ENCODE peak calls at places on chromosomes 11 and 22, in eight cellular contexts. One of them, this sample, is unnamed.

GRCh38 chr22:24410110-24410856 is 17.1 kb upstream of the ADORA2A start:
- DNase-seq in NCI-H1105 treated with DMSO at 0.1 percent for 48 hours: no peak
- DNase-seq in M059J: peak
- DNase-seq in fibroblast of gingiva: peak
- DNase-seq in GM19239: no peak
- DNase-seq in activated effector memory CD4-positive, alpha-beta T cell treated with Interleukin-2 at 50 U/mL for 16 hours: no peak
- DNase-seq in CD8-positive, alpha-beta T cell: peak
- DNase-seq in NCI-H460: no peak
- DNase-seq in this sample: peak

GRCh38 chr11:15969701-15970329 is 386.5 kb downstream of the SOX6 start:
- DNase-seq in NCI-H1105 treated with DMSO at 0.1 percent for 48 hours: peak
- DNase-seq in M059J: peak
- DNase-seq in fibroblast of gingiva: peak
- DNase-seq in GM19239: no peak
- DNase-seq in activated effector memory CD4-positive, alpha-beta T cell treated with Interleukin-2 at 50 U/mL for 16 hours: no peak
- DNase-seq in CD8-positive, alpha-beta T cell: no peak
- DNase-seq in NCI-H460: peak
- DNase-seq in this sample: peak

GRCh38 chr11:92259861-92260260 is 35.2 kb downstream of the FAT3 start:
- DNase-seq in NCI-H1105 treated with DMSO at 0.1 percent for 48 hours: no peak
- DNase-seq in M059J: no peak
- DNase-seq in fibroblast of gingiva: no peak
- DNase-seq in GM19239: no peak
- DNase-seq in activated effector memory CD4-positive, alpha-beta T cell treated with Interleukin-2 at 50 U/mL for 16 hours: no peak
- DNase-seq in CD8-positive, alpha-beta T cell: no peak
- DNase-seq in NCI-H460: no peak
- DNase-seq in this sample: peak

GRCh38 chr22:32342977-32343376 is 14.7 kb upstream of the RFPL3 start:
- DNase-seq in NCI-H1105 treated with DMSO at 0.1 percent for 48 hours: no peak
- DNase-seq in M059J: no peak
- DNase-seq in fibroblast of gingiva: no peak
- DNase-seq in GM19239: no peak
- DNase-seq in activated effector memory CD4-positive, alpha-beta T cell treated with Interleukin-2 at 50 U/mL for 16 hours: no peak
- DNase-seq in CD8-positive, alpha-beta T cell: no peak
- DNase-seq in NCI-H460: no peak
- DNase-seq in this sample: no peak

GRCh38 chr22:23149743-23150238 is 4.5 kb downstream of the RAB36 start:
- DNase-seq in NCI-H1105 treated with DMSO at 0.1 percent for 48 hours: no peak
- DNase-seq in M059J: no peak
- DNase-seq in fibroblast of gingiva: no peak
- DNase-seq in GM19239: no peak
- DNase-seq in activated effector memory CD4-positive, alpha-beta T cell treated with Interleukin-2 at 50 U/mL for 16 hours: no peak
- DNase-seq in CD8-positive, alpha-beta T cell: no peak
- DNase-seq in NCI-H460: no peak
- DNase-seq in this sample: no peak

GRCh38 chr11:62671272-62671603 is 235 bp upstream of the UQCC3 start:
- DNase-seq in NCI-H1105 treated with DMSO at 0.1 percent for 48 hours: no peak
- DNase-seq in M059J: no peak
- DNase-seq in fibroblast of gingiva: no peak
- DNase-seq in GM19239: no peak
- DNase-seq in activated effector memory CD4-positive, alpha-beta T cell treated with Interleukin-2 at 50 U/mL for 16 hours: no peak
- DNase-seq in CD8-positive, alpha-beta T cell: no peak
- DNase-seq in NCI-H460: no peak
- DNase-seq in this sample: no peak

GRCh38 chr11:64643927-64644326 is 52.9 kb downstream of the SLC22A12 start:
- DNase-seq in NCI-H1105 treated with DMSO at 0.1 percent for 48 hours: peak
- DNase-seq in M059J: no peak
- DNase-seq in fibroblast of gingiva: no peak
- DNase-seq in GM19239: no peak
- DNase-seq in activated effector memory CD4-positive, alpha-beta T cell treated with Interleukin-2 at 50 U/mL for 16 hours: no peak
- DNase-seq in CD8-positive, alpha-beta T cell: no peak
- DNase-seq in NCI-H460: no peak
- DNase-seq in this sample: no peak

GRCh38 chr11:88367310-88367709 is 29.8 kb upstream of the CTSC start:
- DNase-seq in NCI-H1105 treated with DMSO at 0.1 percent for 48 hours: no peak
- DNase-seq in M059J: no peak
- DNase-seq in fibroblast of gingiva: no peak
- DNase-seq in GM19239: no peak
- DNase-seq in activated effector memory CD4-positive, alpha-beta T cell treated with Interleukin-2 at 50 U/mL for 16 hours: no peak
- DNase-seq in CD8-positive, alpha-beta T cell: no peak
- DNase-seq in NCI-H460: no peak
- DNase-seq in this sample: no peak

GRCh38 chr11:27094062-27094587 is 53.5 kb downstream of the BBOX1 start:
- DNase-seq in NCI-H1105 treated with DMSO at 0.1 percent for 48 hours: no peak
- DNase-seq in M059J: no peak
- DNase-seq in fibroblast of gingiva: no peak
- DNase-seq in GM19239: no peak
- DNase-seq in activated effector memory CD4-positive, alpha-beta T cell treated with Interleukin-2 at 50 U/mL for 16 hours: no peak
- DNase-seq in CD8-positive, alpha-beta T cell: no peak
- DNase-seq in NCI-H460: no peak
- DNase-seq in this sample: no peak

GRCh38 chr11:96341237-96342130 is 1.5 kb downstream of the MAML2 start:
- DNase-seq in NCI-H1105 treated with DMSO at 0.1 percent for 48 hours: no peak
- DNase-seq in M059J: peak
- DNase-seq in fibroblast of gingiva: peak
- DNase-seq in GM19239: no peak
- DNase-seq in activated effector memory CD4-positive, alpha-beta T cell treated with Interleukin-2 at 50 U/mL for 16 hours: peak
- DNase-seq in CD8-positive, alpha-beta T cell: peak
- DNase-seq in NCI-H460: no peak
- DNase-seq in this sample: peak

GRCh38 chr11:117815262-117815803 is 9.2 kb downstream of the FXYD2 start:
- DNase-seq in NCI-H1105 treated with DMSO at 0.1 percent for 48 hours: no peak
- DNase-seq in M059J: no peak
- DNase-seq in fibroblast of gingiva: no peak
- DNase-seq in GM19239: no peak
- DNase-seq in activated effector memory CD4-positive, alpha-beta T cell treated with Interleukin-2 at 50 U/mL for 16 hours: peak
- DNase-seq in CD8-positive, alpha-beta T cell: peak
- DNase-seq in NCI-H460: no peak
- DNase-seq in this sample: no peak

GRCh38 chr11:95267814-95268213 is 36.8 kb upstream of the SESN3 start:
- DNase-seq in NCI-H1105 treated with DMSO at 0.1 percent for 48 hours: no peak
- DNase-seq in M059J: no peak
- DNase-seq in fibroblast of gingiva: no peak
- DNase-seq in GM19239: no peak
- DNase-seq in activated effector memory CD4-positive, alpha-beta T cell treated with Interleukin-2 at 50 U/mL for 16 hours: no peak
- DNase-seq in CD8-positive, alpha-beta T cell: no peak
- DNase-seq in NCI-H460: no peak
- DNase-seq in this sample: no peak

GRCh38 chr11:225734-226453 is 10.2 kb downstream of the SIRT3 start:
- DNase-seq in NCI-H1105 treated with DMSO at 0.1 percent for 48 hours: no peak
- DNase-seq in M059J: peak
- DNase-seq in fibroblast of gingiva: no peak
- DNase-seq in GM19239: no peak
- DNase-seq in activated effector memory CD4-positive, alpha-beta T cell treated with Interleukin-2 at 50 U/mL for 16 hours: no peak
- DNase-seq in CD8-positive, alpha-beta T cell: no peak
- DNase-seq in NCI-H460: no peak
- DNase-seq in this sample: peak

GRCh38 chr22:28424427-28425080 is 255.1 kb downstream of the TTC28 start:
- DNase-seq in NCI-H1105 treated with DMSO at 0.1 percent for 48 hours: peak
- DNase-seq in M059J: peak
- DNase-seq in fibroblast of gingiva: peak
- DNase-seq in GM19239: no peak
- DNase-seq in activated effector memory CD4-positive, alpha-beta T cell treated with Interleukin-2 at 50 U/mL for 16 hours: no peak
- DNase-seq in CD8-positive, alpha-beta T cell: no peak
- DNase-seq in NCI-H460: no peak
- DNase-seq in this sample: peak

GRCh38 chr22:49011379-49011768 is 816.3 kb downstream of the BRD1 start:
- DNase-seq in NCI-H1105 treated with DMSO at 0.1 percent for 48 hours: no peak
- DNase-seq in M059J: no peak
- DNase-seq in fibroblast of gingiva: no peak
- DNase-seq in GM19239: no peak
- DNase-seq in activated effector memory CD4-positive, alpha-beta T cell treated with Interleukin-2 at 50 U/mL for 16 hours: no peak
- DNase-seq in CD8-positive, alpha-beta T cell: no peak
- DNase-seq in NCI-H460: no peak
- DNase-seq in this sample: no peak

GRCh38 chr11:111730871-111731591 is 35.2 kb downstream of the PPP2R1B start:
- DNase-seq in NCI-H1105 treated with DMSO at 0.1 percent for 48 hours: no peak
- DNase-seq in M059J: peak
- DNase-seq in fibroblast of gingiva: peak
- DNase-seq in GM19239: no peak
- DNase-seq in activated effector memory CD4-positive, alpha-beta T cell treated with Interleukin-2 at 50 U/mL for 16 hours: no peak
- DNase-seq in CD8-positive, alpha-beta T cell: no peak
- DNase-seq in NCI-H460: peak
- DNase-seq in this sample: peak

GRCh38 chr11:113874920-113875413 is 405 bp downstream of the USP28 start:
- DNase-seq in NCI-H1105 treated with DMSO at 0.1 percent for 48 hours: peak
- DNase-seq in M059J: peak
- DNase-seq in fibroblast of gingiva: peak
- DNase-seq in GM19239: peak
- DNase-seq in activated effector memory CD4-positive, alpha-beta T cell treated with Interleukin-2 at 50 U/mL for 16 hours: no peak
- DNase-seq in CD8-positive, alpha-beta T cell: peak
- DNase-seq in NCI-H460: no peak
- DNase-seq in this sample: peak

GRCh38 chr11:122155765-122156527 is 39.9 kb upstream of the BLID start:
- DNase-seq in NCI-H1105 treated with DMSO at 0.1 percent for 48 hours: no peak
- DNase-seq in M059J: peak
- DNase-seq in fibroblast of gingiva: peak
- DNase-seq in GM19239: no peak
- DNase-seq in activated effector memory CD4-positive, alpha-beta T cell treated with Interleukin-2 at 50 U/mL for 16 hours: no peak
- DNase-seq in CD8-positive, alpha-beta T cell: no peak
- DNase-seq in NCI-H460: no peak
- DNase-seq in this sample: peak

GRCh38 chr11:762421-763072 is 14.7 kb downstream of the GATD1 start:
- DNase-seq in NCI-H1105 treated with DMSO at 0.1 percent for 48 hours: peak
- DNase-seq in M059J: peak
- DNase-seq in fibroblast of gingiva: peak
- DNase-seq in GM19239: no peak
- DNase-seq in activated effector memory CD4-positive, alpha-beta T cell treated with Interleukin-2 at 50 U/mL for 16 hours: no peak
- DNase-seq in CD8-positive, alpha-beta T cell: no peak
- DNase-seq in NCI-H460: peak
- DNase-seq in this sample: peak

GRCh38 chr11:120811199-120811598 is 212.7 kb upstream of the TBCEL start:
- DNase-seq in NCI-H1105 treated with DMSO at 0.1 percent for 48 hours: no peak
- DNase-seq in M059J: no peak
- DNase-seq in fibroblast of gingiva: no peak
- DNase-seq in GM19239: no peak
- DNase-seq in activated effector memory CD4-positive, alpha-beta T cell treated with Interleukin-2 at 50 U/mL for 16 hours: no peak
- DNase-seq in CD8-positive, alpha-beta T cell: no peak
- DNase-seq in NCI-H460: no peak
- DNase-seq in this sample: no peak

GRCh38 chr22:32478994-32479393 is 4.4 kb downstream of the FBXO7 start:
- DNase-seq in NCI-H1105 treated with DMSO at 0.1 percent for 48 hours: no peak
- DNase-seq in M059J: no peak
- DNase-seq in fibroblast of gingiva: no peak
- DNase-seq in GM19239: no peak
- DNase-seq in activated effector memory CD4-positive, alpha-beta T cell treated with Interleukin-2 at 50 U/mL for 16 hours: no peak
- DNase-seq in CD8-positive, alpha-beta T cell: no peak
- DNase-seq in NCI-H460: no peak
- DNase-seq in this sample: no peak

GRCh38 chr22:37295946-37296345 is 13.6 kb downstream of the CYTH4 start:
- DNase-seq in NCI-H1105 treated with DMSO at 0.1 percent for 48 hours: no peak
- DNase-seq in M059J: no peak
- DNase-seq in fibroblast of gingiva: no peak
- DNase-seq in GM19239: no peak
- DNase-seq in activated effector memory CD4-positive, alpha-beta T cell treated with Interleukin-2 at 50 U/mL for 16 hours: no peak
- DNase-seq in CD8-positive, alpha-beta T cell: no peak
- DNase-seq in NCI-H460: no peak
- DNase-seq in this sample: no peak

GRCh38 chr11:57974830-57975229 is 48.9 kb upstream of the OR9Q1 start:
- DNase-seq in NCI-H1105 treated with DMSO at 0.1 percent for 48 hours: no peak
- DNase-seq in M059J: no peak
- DNase-seq in fibroblast of gingiva: no peak
- DNase-seq in GM19239: no peak
- DNase-seq in activated effector memory CD4-positive, alpha-beta T cell treated with Interleukin-2 at 50 U/mL for 16 hours: no peak
- DNase-seq in CD8-positive, alpha-beta T cell: no peak
- DNase-seq in NCI-H460: no peak
- DNase-seq in this sample: peak

GRCh38 chr11:64447717-64448598 is 89.0 kb downstream of the RPS6KA4 start:
- DNase-seq in NCI-H1105 treated with DMSO at 0.1 percent for 48 hours: peak
- DNase-seq in M059J: peak
- DNase-seq in fibroblast of gingiva: peak
- DNase-seq in GM19239: peak
- DNase-seq in activated effector memory CD4-positive, alpha-beta T cell treated with Interleukin-2 at 50 U/mL for 16 hours: no peak
- DNase-seq in CD8-positive, alpha-beta T cell: no peak
- DNase-seq in NCI-H460: no peak
- DNase-seq in this sample: peak

GRCh38 chr11:16818284-16818683 is 79.8 kb downstream of the C11orf58 start:
- DNase-seq in NCI-H1105 treated with DMSO at 0.1 percent for 48 hours: no peak
- DNase-seq in M059J: peak
- DNase-seq in fibroblast of gingiva: no peak
- DNase-seq in GM19239: no peak
- DNase-seq in activated effector memory CD4-positive, alpha-beta T cell treated with Interleukin-2 at 50 U/mL for 16 hours: no peak
- DNase-seq in CD8-positive, alpha-beta T cell: no peak
- DNase-seq in NCI-H460: no peak
- DNase-seq in this sample: no peak

GRCh38 chr11:115903179-115903578 is 399.0 kb upstream of the CADM1 start:
- DNase-seq in NCI-H1105 treated with DMSO at 0.1 percent for 48 hours: no peak
- DNase-seq in M059J: no peak
- DNase-seq in fibroblast of gingiva: no peak
- DNase-seq in GM19239: no peak
- DNase-seq in activated effector memory CD4-positive, alpha-beta T cell treated with Interleukin-2 at 50 U/mL for 16 hours: no peak
- DNase-seq in CD8-positive, alpha-beta T cell: no peak
- DNase-seq in NCI-H460: no peak
- DNase-seq in this sample: no peak

GRCh38 chr11:120972621-120973020 is 51.3 kb upstream of the TBCEL start:
- DNase-seq in NCI-H1105 treated with DMSO at 0.1 percent for 48 hours: no peak
- DNase-seq in M059J: no peak
- DNase-seq in fibroblast of gingiva: no peak
- DNase-seq in GM19239: no peak
- DNase-seq in activated effector memory CD4-positive, alpha-beta T cell treated with Interleukin-2 at 50 U/mL for 16 hours: no peak
- DNase-seq in CD8-positive, alpha-beta T cell: no peak
- DNase-seq in NCI-H460: no peak
- DNase-seq in this sample: no peak

GRCh38 chr11:23359297-23359696 is 499.0 kb upstream of the CCDC179 start:
- DNase-seq in NCI-H1105 treated with DMSO at 0.1 percent for 48 hours: no peak
- DNase-seq in M059J: peak
- DNase-seq in fibroblast of gingiva: peak
- DNase-seq in GM19239: no peak
- DNase-seq in activated effector memory CD4-positive, alpha-beta T cell treated with Interleukin-2 at 50 U/mL for 16 hours: no peak
- DNase-seq in CD8-positive, alpha-beta T cell: no peak
- DNase-seq in NCI-H460: no peak
- DNase-seq in this sample: peak

GRCh38 chr11:18046116-18046777 is at the start of gene TPH1:
- DNase-seq in NCI-H1105 treated with DMSO at 0.1 percent for 48 hours: no peak
- DNase-seq in M059J: peak
- DNase-seq in fibroblast of gingiva: no peak
- DNase-seq in GM19239: no peak
- DNase-seq in activated effector memory CD4-positive, alpha-beta T cell treated with Interleukin-2 at 50 U/mL for 16 hours: no peak
- DNase-seq in CD8-positive, alpha-beta T cell: no peak
- DNase-seq in NCI-H460: peak
- DNase-seq in this sample: peak

GRCh38 chr22:18111759-18112330 is 1.2 kb downstream of the TUBA8 start:
- DNase-seq in NCI-H1105 treated with DMSO at 0.1 percent for 48 hours: no peak
- DNase-seq in M059J: no peak
- DNase-seq in fibroblast of gingiva: no peak
- DNase-seq in GM19239: no peak
- DNase-seq in activated effector memory CD4-positive, alpha-beta T cell treated with Interleukin-2 at 50 U/mL for 16 hours: no peak
- DNase-seq in CD8-positive, alpha-beta T cell: no peak
- DNase-seq in NCI-H460: no peak
- DNase-seq in this sample: no peak

GRCh38 chr11:96306600-96306932 is 36.4 kb downstream of the MAML2 start:
- DNase-seq in NCI-H1105 treated with DMSO at 0.1 percent for 48 hours: no peak
- DNase-seq in M059J: no peak
- DNase-seq in fibroblast of gingiva: no peak
- DNase-seq in GM19239: no peak
- DNase-seq in activated effector memory CD4-positive, alpha-beta T cell treated with Interleukin-2 at 50 U/mL for 16 hours: no peak
- DNase-seq in CD8-positive, alpha-beta T cell: no peak
- DNase-seq in NCI-H460: peak
- DNase-seq in this sample: peak

GRCh38 chr11:76719686-76720085 is 49.1 kb upstream of the LRRC32 start:
- DNase-seq in NCI-H1105 treated with DMSO at 0.1 percent for 48 hours: no peak
- DNase-seq in M059J: no peak
- DNase-seq in fibroblast of gingiva: no peak
- DNase-seq in GM19239: no peak
- DNase-seq in activated effector memory CD4-positive, alpha-beta T cell treated with Interleukin-2 at 50 U/mL for 16 hours: no peak
- DNase-seq in CD8-positive, alpha-beta T cell: no peak
- DNase-seq in NCI-H460: no peak
- DNase-seq in this sample: no peak

GRCh38 chr11:68008381-68009337 is 1.5 kb upstream of the ALDH3B1 start:
- DNase-seq in NCI-H1105 treated with DMSO at 0.1 percent for 48 hours: peak
- DNase-seq in M059J: no peak
- DNase-seq in fibroblast of gingiva: no peak
- DNase-seq in GM19239: no peak
- DNase-seq in activated effector memory CD4-positive, alpha-beta T cell treated with Interleukin-2 at 50 U/mL for 16 hours: no peak
- DNase-seq in CD8-positive, alpha-beta T cell: no peak
- DNase-seq in NCI-H460: no peak
- DNase-seq in this sample: no peak

GRCh38 chr22:50548046-50548912 is 2.6 kb downstream of the KLHDC7B start:
- DNase-seq in NCI-H1105 treated with DMSO at 0.1 percent for 48 hours: no peak
- DNase-seq in M059J: no peak
- DNase-seq in fibroblast of gingiva: no peak
- DNase-seq in GM19239: no peak
- DNase-seq in activated effector memory CD4-positive, alpha-beta T cell treated with Interleukin-2 at 50 U/mL for 16 hours: peak
- DNase-seq in CD8-positive, alpha-beta T cell: peak
- DNase-seq in NCI-H460: no peak
- DNase-seq in this sample: no peak